ENCODE peak calls at places on chromosomes 2 and 18, in ten cellular contexts. One of them, this sample, is unnamed.

GRCh38 chr2:100991404-100991773 is 10.7 kb upstream of the RPL31 start:
- DNase-seq in IMR-90: no peak
- DNase-seq in CD4-positive, alpha-beta T cell: no peak
- DNase-seq in foreskin keratinocyte: no peak
- DNase-seq in kidney: no peak
- DNase-seq in left lung: no peak
- DNase-seq in dorsolateral prefrontal cortex: no peak
- DNase-seq in upper lobe of right lung: no peak
- DNase-seq in heart right ventricle: no peak
- DNase-seq in hepatocyte: no peak
- DNase-seq in this sample: no peak

GRCh38 chr2:201971516-201972228 is 62.0 kb upstream of the FZD7 start:
- DNase-seq in upper lobe of right lung: no peak
- DNase-seq in hepatocyte: no peak
- DNase-seq in IMR-90: peak
- DNase-seq in heart right ventricle: no peak
- DNase-seq in kidney: peak
- DNase-seq in CD4-positive, alpha-beta T cell: no peak
- DNase-seq in dorsolateral prefrontal cortex: no peak
- DNase-seq in left lung: no peak
- DNase-seq in foreskin keratinocyte: no peak
- DNase-seq in this sample: no peak

GRCh38 chr2:939936-940620 is 10.6 kb upstream of the SNTG2 start:
- DNase-seq in IMR-90: no peak
- DNase-seq in foreskin keratinocyte: no peak
- DNase-seq in upper lobe of right lung: no peak
- DNase-seq in dorsolateral prefrontal cortex: no peak
- DNase-seq in hepatocyte: no peak
- DNase-seq in left lung: no peak
- DNase-seq in CD4-positive, alpha-beta T cell: no peak
- DNase-seq in kidney: no peak
- DNase-seq in heart right ventricle: no peak
- DNase-seq in this sample: no peak

GRCh38 chr18:58862404-58862803 is 2.3 kb upstream of the ZNF532 start:
- DNase-seq in heart right ventricle: no peak
- DNase-seq in upper lobe of right lung: no peak
- DNase-seq in CD4-positive, alpha-beta T cell: no peak
- DNase-seq in kidney: no peak
- DNase-seq in foreskin keratinocyte: no peak
- DNase-seq in hepatocyte: no peak
- DNase-seq in dorsolateral prefrontal cortex: no peak
- DNase-seq in left lung: no peak
- DNase-seq in IMR-90: no peak
- DNase-seq in this sample: no peak

GRCh38 chr18:75548353-75548752 is 120.8 kb upstream of the SMIM21 start:
- DNase-seq in hepatocyte: peak
- DNase-seq in upper lobe of right lung: no peak
- DNase-seq in dorsolateral prefrontal cortex: no peak
- DNase-seq in heart right ventricle: no peak
- DNase-seq in foreskin keratinocyte: peak
- DNase-seq in CD4-positive, alpha-beta T cell: no peak
- DNase-seq in left lung: no peak
- DNase-seq in kidney: no peak
- DNase-seq in IMR-90: no peak
- DNase-seq in this sample: no peak

GRCh38 chr2:49693961-49694360 is 539.6 kb upstream of the FSHR start:
- DNase-seq in kidney: no peak
- DNase-seq in CD4-positive, alpha-beta T cell: no peak
- DNase-seq in heart right ventricle: no peak
- DNase-seq in upper lobe of right lung: no peak
- DNase-seq in IMR-90: no peak
- DNase-seq in hepatocyte: no peak
- DNase-seq in foreskin keratinocyte: no peak
- DNase-seq in left lung: no peak
- DNase-seq in dorsolateral prefrontal cortex: no peak
- DNase-seq in this sample: no peak

GRCh38 chr2:50346586-50347351 is 685.2 kb downstream of the NRXN1 start:
- DNase-seq in upper lobe of right lung: no peak
- DNase-seq in hepatocyte: no peak
- DNase-seq in kidney: peak
- DNase-seq in CD4-positive, alpha-beta T cell: no peak
- DNase-seq in IMR-90: no peak
- DNase-seq in dorsolateral prefrontal cortex: no peak
- DNase-seq in left lung: peak
- DNase-seq in heart right ventricle: no peak
- DNase-seq in foreskin keratinocyte: no peak
- DNase-seq in this sample: no peak

GRCh38 chr18:75923169-75923568 is 495.7 kb upstream of the SMIM21 start:
- DNase-seq in foreskin keratinocyte: no peak
- DNase-seq in heart right ventricle: peak
- DNase-seq in dorsolateral prefrontal cortex: peak
- DNase-seq in CD4-positive, alpha-beta T cell: no peak
- DNase-seq in kidney: no peak
- DNase-seq in hepatocyte: peak
- DNase-seq in upper lobe of right lung: peak
- DNase-seq in left lung: no peak
- DNase-seq in IMR-90: peak
- DNase-seq in this sample: peak

GRCh38 chr2:203811491-203812221 is 55.9 kb upstream of the CTLA4 start:
- DNase-seq in upper lobe of right lung: peak
- DNase-seq in kidney: peak
- DNase-seq in left lung: peak
- DNase-seq in CD4-positive, alpha-beta T cell: peak
- DNase-seq in foreskin keratinocyte: peak
- DNase-seq in heart right ventricle: peak
- DNase-seq in hepatocyte: peak
- DNase-seq in IMR-90: peak
- DNase-seq in dorsolateral prefrontal cortex: no peak
- DNase-seq in this sample: peak

GRCh38 chr2:169980001-169980400 is 152.7 kb downstream of the UBR3 start:
- DNase-seq in IMR-90: no peak
- DNase-seq in heart right ventricle: no peak
- DNase-seq in upper lobe of right lung: no peak
- DNase-seq in foreskin keratinocyte: no peak
- DNase-seq in left lung: no peak
- DNase-seq in hepatocyte: no peak
- DNase-seq in CD4-positive, alpha-beta T cell: no peak
- DNase-seq in kidney: no peak
- DNase-seq in dorsolateral prefrontal cortex: no peak
- DNase-seq in this sample: no peak

GRCh38 chr2:241946306-241947003 is 76.9 kb downstream of the RTP5 start:
- DNase-seq in kidney: no peak
- DNase-seq in upper lobe of right lung: no peak
- DNase-seq in dorsolateral prefrontal cortex: no peak
- DNase-seq in left lung: no peak
- DNase-seq in foreskin keratinocyte: no peak
- DNase-seq in CD4-positive, alpha-beta T cell: no peak
- DNase-seq in hepatocyte: no peak
- DNase-seq in IMR-90: no peak
- DNase-seq in heart right ventricle: no peak
- DNase-seq in this sample: no peak

DNA sequence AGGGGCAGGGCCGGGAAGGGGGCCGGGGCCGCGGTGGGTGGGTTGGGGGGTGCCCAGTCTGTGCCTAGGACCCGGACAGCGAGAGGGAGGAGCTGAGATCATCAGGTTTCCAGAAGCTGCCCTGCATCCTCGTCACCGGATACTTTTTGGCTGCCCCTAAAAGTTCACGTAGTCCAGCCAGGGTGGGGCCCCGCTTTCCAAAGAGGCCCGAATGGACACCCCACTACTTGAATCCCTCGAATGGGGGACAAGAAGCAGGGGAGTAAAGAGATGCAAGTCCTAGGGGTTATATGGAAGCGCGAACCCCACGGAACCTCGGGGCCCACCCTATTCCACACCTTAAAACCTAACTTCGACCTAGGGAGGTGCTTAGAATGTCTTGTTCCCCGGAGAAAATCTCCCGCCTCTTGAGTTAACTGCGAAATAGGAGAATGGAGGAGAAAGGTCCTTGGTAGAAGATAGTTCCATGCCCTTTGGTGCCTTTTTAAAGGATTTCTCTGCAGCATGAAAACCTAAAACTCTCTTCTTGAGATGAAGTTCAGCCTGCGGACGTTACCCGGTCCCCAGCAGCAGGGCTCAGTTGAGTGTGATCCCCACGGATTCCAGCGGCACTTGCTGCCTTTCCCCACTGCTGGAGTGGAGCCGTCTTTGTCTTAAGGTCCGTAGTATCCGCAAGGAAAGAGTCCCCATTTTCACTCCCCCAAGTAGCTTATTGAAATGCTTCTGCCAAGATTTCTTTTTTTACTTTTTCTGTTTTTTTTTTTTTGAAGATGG is 2.1 kb upstream of the RNF152 start:
- DNase-seq in foreskin keratinocyte: no peak
- DNase-seq in heart right ventricle: no peak
- DNase-seq in left lung: no peak
- DNase-seq in kidney: no peak
- DNase-seq in dorsolateral prefrontal cortex: no peak
- DNase-seq in hepatocyte: no peak
- DNase-seq in IMR-90: no peak
- DNase-seq in CD4-positive, alpha-beta T cell: no peak
- DNase-seq in upper lobe of right lung: no peak
- DNase-seq in this sample: no peak
- H3K27ac ChIP-seq in foreskin keratinocyte: peak
- H3K27ac ChIP-seq in heart right ventricle: peak
- H3K27ac ChIP-seq in left lung: no peak
- H3K27ac ChIP-seq in kidney: peak
- H3K27ac ChIP-seq in dorsolateral prefrontal cortex: peak
- H3K27ac ChIP-seq in hepatocyte: peak
- H3K27ac ChIP-seq in IMR-90: peak
- H3K27ac ChIP-seq in CD4-positive, alpha-beta T cell: no peak
- H3K27ac ChIP-seq in upper lobe of right lung: peak
- H3K27ac ChIP-seq in this sample: peak

DNA sequence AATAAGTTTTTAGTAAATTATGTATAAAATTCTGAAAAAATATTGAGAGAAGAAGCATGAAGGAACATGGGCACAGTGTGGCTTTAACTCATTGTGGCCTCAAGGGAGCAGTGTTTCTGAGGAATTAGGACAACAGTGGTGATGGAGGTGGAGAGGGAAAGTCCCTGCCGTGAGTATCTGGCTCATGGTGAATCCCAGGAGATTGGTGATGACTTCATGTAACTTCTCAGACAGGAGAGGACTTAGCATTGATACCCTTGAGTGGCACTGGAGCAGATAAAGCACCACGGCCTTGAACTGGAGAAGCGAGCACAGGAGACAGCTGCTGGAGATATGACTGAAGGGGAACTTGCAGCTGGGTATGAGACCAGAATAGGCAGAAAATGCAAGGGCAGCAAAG is 35.0 kb upstream of the LRP1B start:
- DNase-seq in CD4-positive, alpha-beta T cell: no peak
- DNase-seq in IMR-90: peak
- DNase-seq in left lung: no peak
- DNase-seq in dorsolateral prefrontal cortex: no peak
- DNase-seq in kidney: no peak
- DNase-seq in upper lobe of right lung: no peak
- DNase-seq in heart right ventricle: no peak
- DNase-seq in hepatocyte: peak
- DNase-seq in foreskin keratinocyte: peak
- DNase-seq in this sample: peak
- TF ChIP-seq CTCF in CD4-positive, alpha-beta T cell: no peak
- TF ChIP-seq CTCF in IMR-90: peak
- TF ChIP-seq CTCF in left lung: no peak
- TF ChIP-seq CTCF in dorsolateral prefrontal cortex: peak
- TF ChIP-seq CTCF in kidney: peak
- TF ChIP-seq CTCF in upper lobe of right lung: peak
- TF ChIP-seq CTCF in heart right ventricle: no peak
- TF ChIP-seq CTCF in hepatocyte: peak
- TF ChIP-seq CTCF in foreskin keratinocyte: peak
- TF ChIP-seq CTCF in this sample: no peak

DNA sequence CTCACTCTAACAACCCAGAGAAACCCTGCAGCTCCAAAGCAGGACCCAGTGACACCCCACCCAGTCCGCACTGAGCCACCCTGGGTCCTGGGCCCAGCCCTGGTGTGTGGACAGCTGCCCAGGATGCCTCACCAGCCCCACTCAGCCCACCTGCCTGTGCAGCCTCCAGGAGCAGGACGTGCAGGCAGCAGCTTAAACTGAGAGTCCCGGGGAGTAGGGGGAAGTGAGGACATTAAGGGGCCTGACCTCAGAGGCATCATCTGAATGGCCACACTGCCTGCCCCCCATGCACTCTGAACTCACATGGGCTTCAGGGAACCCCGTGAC is 213.3 kb upstream of the RAB6C start:
- DNase-seq in foreskin keratinocyte: no peak
- DNase-seq in CD4-positive, alpha-beta T cell: no peak
- DNase-seq in IMR-90: no peak
- DNase-seq in upper lobe of right lung: no peak
- DNase-seq in left lung: no peak
- DNase-seq in kidney: no peak
- DNase-seq in hepatocyte: no peak
- DNase-seq in heart right ventricle: no peak
- DNase-seq in dorsolateral prefrontal cortex: no peak
- DNase-seq in this sample: no peak
- H3K27ac ChIP-seq in foreskin keratinocyte: no peak
- H3K27ac ChIP-seq in CD4-positive, alpha-beta T cell: no peak
- H3K27ac ChIP-seq in IMR-90: no peak
- H3K27ac ChIP-seq in upper lobe of right lung: no peak
- H3K27ac ChIP-seq in left lung: no peak
- H3K27ac ChIP-seq in kidney: no peak
- H3K27ac ChIP-seq in hepatocyte: no peak
- H3K27ac ChIP-seq in heart right ventricle: no peak
- H3K27ac ChIP-seq in dorsolateral prefrontal cortex: no peak
- H3K27ac ChIP-seq in this sample: no peak

GRCh38 chr2:69830045-69830905 is 815 bp downstream of the GMCL1 start:
- DNase-seq in hepatocyte: peak
- DNase-seq in IMR-90: no peak
- DNase-seq in upper lobe of right lung: peak
- DNase-seq in left lung: peak
- DNase-seq in CD4-positive, alpha-beta T cell: peak
- DNase-seq in dorsolateral prefrontal cortex: no peak
- DNase-seq in foreskin keratinocyte: peak
- DNase-seq in heart right ventricle: no peak
- DNase-seq in kidney: peak
- DNase-seq in this sample: peak

GRCh38 chr2:69831354-69831905 is 2.0 kb downstream of the GMCL1 start:
- DNase-seq in dorsolateral prefrontal cortex: no peak
- DNase-seq in upper lobe of right lung: no peak
- DNase-seq in CD4-positive, alpha-beta T cell: no peak
- DNase-seq in heart right ventricle: no peak
- DNase-seq in foreskin keratinocyte: no peak
- DNase-seq in hepatocyte: no peak
- DNase-seq in IMR-90: no peak
- DNase-seq in left lung: no peak
- DNase-seq in kidney: no peak
- DNase-seq in this sample: no peak

GRCh38 chr2:69828913-69829242 is 582 bp upstream of the GMCL1 start:
- DNase-seq in foreskin keratinocyte: no peak
- DNase-seq in left lung: no peak
- DNase-seq in dorsolateral prefrontal cortex: no peak
- DNase-seq in CD4-positive, alpha-beta T cell: no peak
- DNase-seq in kidney: no peak
- DNase-seq in IMR-90: no peak
- DNase-seq in upper lobe of right lung: no peak
- DNase-seq in hepatocyte: no peak
- DNase-seq in heart right ventricle: no peak
- DNase-seq in this sample: no peak

GRCh38 chr2:69827796-69828540 is 1.5 kb upstream of the GMCL1 start:
- DNase-seq in hepatocyte: no peak
- DNase-seq in heart right ventricle: no peak
- DNase-seq in CD4-positive, alpha-beta T cell: no peak
- DNase-seq in left lung: no peak
- DNase-seq in IMR-90: no peak
- DNase-seq in kidney: no peak
- DNase-seq in upper lobe of right lung: no peak
- DNase-seq in foreskin keratinocyte: no peak
- DNase-seq in dorsolateral prefrontal cortex: no peak
- DNase-seq in this sample: no peak

GRCh38 chr2:69829243-69830044 is at the start of gene GMCL1:
- DNase-seq in upper lobe of right lung: peak
- DNase-seq in IMR-90: peak
- DNase-seq in kidney: peak
- DNase-seq in foreskin keratinocyte: peak
- DNase-seq in CD4-positive, alpha-beta T cell: peak
- DNase-seq in dorsolateral prefrontal cortex: peak
- DNase-seq in left lung: peak
- DNase-seq in hepatocyte: peak
- DNase-seq in heart right ventricle: peak
- DNase-seq in this sample: peak
- TF ChIP-seq CTCF in upper lobe of right lung: no peak
- TF ChIP-seq CTCF in IMR-90: no peak
- TF ChIP-seq CTCF in kidney: no peak
- TF ChIP-seq CTCF in foreskin keratinocyte: no peak
- TF ChIP-seq CTCF in CD4-positive, alpha-beta T cell: no peak
- TF ChIP-seq CTCF in dorsolateral prefrontal cortex: peak
- TF ChIP-seq CTCF in left lung: no peak
- TF ChIP-seq CTCF in hepatocyte: no peak
- TF ChIP-seq CTCF in heart right ventricle: no peak
- TF ChIP-seq CTCF in this sample: no peak